ENCODE peak calls at places on chromosomes 2 and 18, in nine cellular contexts. U is GM23248; W is pancreas; I is CD8-positive, alpha-beta T cell; O is RWPE2; P is sigmoid colon; J is neuronal stem cell; K is thyroid gland; L is NT2/D1. Y is an unnamed sample. For H3K9me3, the result is how much of the 10 kb centered on the place peaks cover.

GRCh38 chr2:163877316-163877715 is 141.5 kb upstream of the FIGN start:
- DNase-seq in U (peak), W (no peak), I (no peak), O (no peak), P (no peak), J (no peak), K (no peak), L (no peak), Y (no peak)

GRCh38 chr2:192128655-192129054 is 66.1 kb downstream of the TMEFF2 start:
- DNase-seq in U (peak), W (no peak), I (no peak), O (no peak), P (no peak), J (no peak), K (no peak), L (no peak), Y (no peak)

GRCh38 chr2:55986001-55986400 is 62.4 kb upstream of the EFEMP1 start:
- DNase-seq in U (no peak), W (no peak), I (no peak), O (no peak), P (no peak), J (no peak), K (no peak), L (no peak), Y (no peak)

GRCh38 chr2:150271952-150272351 is 215.5 kb downstream of the RND3 start:
- DNase-seq in U (peak), W (no peak), I (no peak), O (no peak), P (no peak), J (no peak), K (no peak), L (no peak), Y (no peak)

GRCh38 chr2:10283106-10284062 is 19.3 kb upstream of the HPCAL1 start:
- DNase-seq in U (peak), W (no peak), I (no peak), O (no peak), P (peak), J (peak), K (peak), L (no peak), Y (no peak)

GRCh38 chr2:207792244-207792785 is 22.6 kb upstream of the FZD5 start:
- DNase-seq in U (peak), W (no peak), I (no peak), O (no peak), P (no peak), J (no peak), K (peak), L (no peak), Y (peak)

GRCh38 chr2:210099940-210100339 is 71.3 kb downstream of the KANSL1L start:
- DNase-seq in U (no peak), W (no peak), I (no peak), O (no peak), P (no peak), J (no peak), K (no peak), L (no peak), Y (peak)

GRCh38 chr2:73131807-73132206 is 19.1 kb upstream of the RAB11FIP5 start:
- DNase-seq in U (peak), W (no peak), I (no peak), O (no peak), P (no peak), J (no peak), K (no peak), L (no peak), Y (no peak)

GRCh38 chr2:241558532-241559488 is at the start of gene BOK:
- DNase-seq in U (peak), W (peak), I (no peak), O (peak), P (peak), J (no peak), K (peak), L (peak), Y (peak)

GRCh38 chr2:101858246-101858645 is 133.5 kb upstream of the IL1R2 start:
- DNase-seq in U (peak), W (no peak), I (no peak), O (no peak), P (no peak), J (no peak), K (no peak), L (no peak), Y (no peak)

GRCh38 chr2:128455710-128456050 is 137.0 kb upstream of the HS6ST1 start:
- DNase-seq in U (no peak), W (no peak), I (no peak), O (no peak), P (no peak), J (no peak), K (no peak), L (no peak), Y (peak)

GRCh38 chr18:54883816-54884604 is 55.7 kb downstream of the RAB27B start:
- DNase-seq in U (peak), W (no peak), I (no peak), O (no peak), P (no peak), J (no peak), K (no peak), L (no peak), Y (no peak)

GRCh38 chr2:99602475-99602874 is 112.7 kb upstream of the REV1 start:
- DNase-seq in U (peak), W (no peak), I (no peak), O (no peak), P (no peak), J (no peak), K (no peak), L (no peak), Y (no peak)

GRCh38 chr18:23609390-23610008 is 23.2 kb upstream of the NPC1 start:
- DNase-seq in U (no peak), W (no peak), I (no peak), O (no peak), P (no peak), J (no peak), K (no peak), L (no peak), Y (no peak)

GRCh38 chr2:167925775-167926174 is 321.6 kb downstream of the STK39 start:
- DNase-seq in U (no peak), W (no peak), I (no peak), O (no peak), P (no peak), J (no peak), K (no peak), L (no peak), Y (no peak)

GRCh38 chr2:9418746-9419145 is 4.6 kb downstream of the ITGB1BP1 start:
- DNase-seq in U (no peak), W (no peak), I (no peak), O (no peak), P (no peak), J (no peak), K (no peak), L (no peak), Y (no peak)

GRCh38 chr2:3172265-3172935 is 205.2 kb downstream of the EIPR1 start:
- DNase-seq in U (no peak), W (no peak), I (no peak), O (no peak), P (peak), J (no peak), K (no peak), L (no peak), Y (no peak)

DNA sequence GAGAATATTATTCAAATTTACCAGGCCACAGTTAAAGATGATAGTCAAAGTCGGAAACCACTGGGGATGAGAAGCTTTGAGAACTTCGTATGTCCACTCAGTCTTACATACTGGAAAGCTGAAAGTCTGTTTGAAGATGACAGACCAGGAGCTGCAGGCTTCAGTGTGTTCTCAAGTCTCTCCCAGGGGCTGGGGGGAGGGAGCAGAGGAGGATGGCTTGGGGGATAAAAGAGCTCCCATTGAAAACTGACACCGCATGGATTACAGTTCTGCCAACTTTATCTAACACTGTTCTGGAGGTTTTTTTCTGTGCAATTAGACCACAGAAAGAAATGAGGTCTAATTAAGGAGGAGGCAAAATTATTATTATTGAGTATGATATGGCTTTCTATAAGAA is 170.5 kb upstream of the ALKAL2 start:
- DNase-seq in U (no peak), W (no peak), I (no peak), O (no peak), P (no peak), J (no peak), K (no peak), L (no peak), Y (no peak)
- H3K9me3 ChIP-seq in U (under half), W (under half), I (under half), O (under half), P (under half), J (under half), K (under half), L (under half), Y (under half)

DNA sequence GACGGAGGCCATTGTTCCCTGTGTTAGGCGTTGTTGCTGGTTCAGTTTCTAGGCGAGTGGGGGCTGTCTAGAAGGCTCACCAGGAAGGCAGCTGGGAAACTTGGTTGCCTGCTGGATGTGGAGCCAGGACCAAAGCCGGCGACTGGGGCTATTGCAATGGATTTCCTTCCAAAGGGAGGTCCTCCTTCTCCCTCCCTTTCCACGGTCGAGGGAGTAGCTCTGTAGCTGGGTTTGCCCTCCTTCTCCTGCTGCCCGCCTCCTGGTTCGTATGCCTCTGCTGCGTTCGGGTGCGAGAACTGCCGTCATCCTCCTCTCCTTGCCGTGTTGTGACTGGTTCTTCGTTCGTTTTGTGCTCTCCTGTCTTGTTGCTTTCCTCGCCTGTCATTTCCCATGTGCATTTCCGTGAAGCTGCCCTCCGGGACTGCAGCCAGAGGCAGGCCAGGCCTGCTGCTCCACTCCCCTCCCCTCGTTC is 203.4 kb downstream of the NEDD4L start:
- DNase-seq in U (peak), W (no peak), I (no peak), O (no peak), P (peak), J (no peak), K (peak), L (no peak), Y (peak)
- H3K9me3 ChIP-seq in U (under half), W (under half), I (under half), O (under half), P (under half), J (under half), K (under half), L (under half), Y (under half)

DNA sequence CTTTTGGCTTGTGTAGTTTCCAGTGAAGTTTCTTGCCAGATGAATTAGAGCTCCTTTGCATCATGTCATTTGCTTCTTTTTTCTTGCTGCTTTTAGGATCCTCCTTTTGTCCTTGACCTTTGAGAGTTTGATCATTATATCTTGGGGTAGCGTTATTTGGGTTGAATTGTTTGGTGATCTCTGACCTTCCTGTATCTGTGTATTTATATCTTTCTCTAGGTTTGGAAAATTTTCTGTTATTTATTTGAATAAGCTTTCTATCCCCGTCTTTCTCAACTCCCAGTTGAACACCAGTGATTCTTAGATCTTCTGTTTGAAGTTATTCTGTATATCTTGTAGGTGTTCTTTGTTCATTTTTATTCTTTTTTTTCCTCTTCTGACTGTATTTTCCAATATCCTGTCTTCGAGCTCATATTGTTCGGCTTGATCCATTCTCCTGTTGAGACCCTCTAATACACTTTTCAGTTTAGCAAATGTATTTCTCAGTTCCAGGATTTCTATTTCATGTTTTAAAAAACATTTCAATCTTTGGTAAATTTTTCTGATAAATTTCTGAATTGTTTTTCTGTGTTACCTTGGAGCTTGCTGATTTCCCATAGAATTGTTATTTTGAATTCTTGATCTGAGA is 20.8 kb downstream of the GALNT1 start:
- DNase-seq in U (no peak), W (no peak), I (no peak), O (no peak), P (no peak), J (no peak), K (no peak), L (no peak), Y (no peak)
- H3K9me3 ChIP-seq in U (under half), W (under half), I (under half), O (under half), P (under half), J (under half), K (under half), L (under half), Y (under half)

GRCh38 chr2:16154061-16154460 is 213.7 kb downstream of the MYCN start:
- DNase-seq in U (no peak), W (no peak), I (no peak), O (no peak), P (no peak), J (no peak), K (no peak), L (no peak), Y (no peak)
- H3K9me3 ChIP-seq in U (under half), W (under half), I (under half), O (under half), P (under half), J (under half), K (under half), L (under half), Y (under half)

GRCh38 chr2:63132020-63132419 is 81.4 kb downstream of the OTX1 start:
- DNase-seq in U (no peak), W (no peak), I (no peak), O (no peak), P (no peak), J (no peak), K (no peak), L (no peak), Y (no peak)
- H3K9me3 ChIP-seq in U (under half), W (under half), I (under half), O (under half), P (under half), J (under half), K (under half), L (under half), Y (under half)

DNA sequence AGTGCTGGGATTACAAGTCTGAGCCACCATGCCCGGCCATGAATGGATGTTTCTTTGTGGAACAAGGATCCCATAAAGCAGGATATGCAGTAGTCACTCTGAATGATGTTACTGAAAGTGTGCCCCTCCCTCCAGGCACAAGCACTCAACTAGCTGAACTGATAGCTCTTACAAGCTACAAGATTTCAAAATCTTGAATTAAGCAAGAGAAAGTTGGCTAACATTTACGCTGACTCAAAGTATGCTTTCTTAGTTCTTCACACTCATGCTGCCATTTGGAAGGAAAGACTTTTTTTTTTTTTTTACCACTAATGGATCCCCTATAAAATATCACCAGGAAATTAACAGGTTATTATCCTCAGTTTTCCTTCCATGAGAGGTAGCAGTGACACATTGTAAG is 549.0 kb upstream of the PKDCC start:
- DNase-seq in U (peak), W (no peak), I (no peak), O (no peak), P (no peak), J (no peak), K (no peak), L (no peak), Y (no peak)
- H3K9me3 ChIP-seq in U (under half), W (under half), I (under half), O (under half), P (under half), J (under half), K (under half), L (half or more), Y (half or more)

Y was measured in H9.